ENCODE peak calls at places on chromosome 10, in nine cellular contexts. S is stimulated activated CD8-positive, alpha-beta memory T cell treated with anti-CD3 and anti-CD28 coated beads, Interleukin-12 subunit alpha, Interleukin-12 subunit beta, amount 100 ng/mL, for 1 hour; P is brain microvascular endothelial cell; I is HS-27A; V is putamen; X is NCI-H1436 treated with DMSO at 0.1 percent for 48 hours; W is NCI-H1105; L is HuH-7.5; B is globus pallidus. O is an unnamed sample.

GRCh38 chr10:34758447-34758996 is 56.6 kb downstream of the PARD3 start:
- DNase-seq in I (peak; percentile 59), S (no peak), V (no peak), X (no peak), W (no peak), B (no peak), P (peak; percentile 87), L (no peak), O (no peak)

GRCh38 chr10:69215405-69216176 is 4.5 kb upstream of the HKDC1 start:
- DNase-seq in S (no peak), P (no peak), B (no peak), I (no peak), L (no peak), V (no peak), W (no peak), X (no peak), O (no peak)

GRCh38 chr10:6694447-6695155 is 114.5 kb upstream of the PRKCQ start:
- DNase-seq in B (no peak), V (no peak), W (no peak), X (no peak), S (no peak), P (no peak), I (no peak), L (no peak), O (no peak)

GRCh38 chr10:79069325-79070090 is 742 bp downstream of the ZMIZ1 start:
- DNase-seq in V (peak; percentile 49), P (peak; percentile 20), L (no peak), B (peak; percentile 55), S (no peak), W (no peak), X (no peak), I (no peak), O (peak; percentile 82)

GRCh38 chr10:11678074-11678793 is 63.9 kb upstream of the ECHDC3 start:
- DNase-seq in X (no peak), B (no peak), W (no peak), V (no peak), I (no peak), P (peak; percentile 25), S (no peak), L (no peak), O (peak; percentile 22)

GRCh38 chr10:91120348-91120747 is 100.1 kb upstream of the PCGF5 start:
- DNase-seq in V (no peak), B (no peak), W (no peak), X (no peak), I (no peak), L (no peak), P (no peak), S (no peak), O (no peak)

GRCh38 chr10:17756557-17757208 is 4.7 kb downstream of the TMEM236 start:
- DNase-seq in X (no peak), I (no peak), B (no peak), L (no peak), W (no peak), P (peak; percentile 17), S (no peak), V (no peak), O (no peak)

GRCh38 chr10:114605155-114605797 is 52.8 kb downstream of the ABLIM1 start:
- DNase-seq in I (no peak), W (no peak), B (no peak), X (no peak), P (no peak), S (no peak), L (no peak), V (no peak), O (no peak)

GRCh38 chr10:14648042-14648765 is 126.5 kb downstream of the FAM107B start:
- DNase-seq in I (no peak), W (peak; percentile 74), L (no peak), S (peak; percentile 52), X (peak; percentile 91), B (peak; percentile 77), V (peak; percentile 70), P (peak; percentile 88), O (peak; percentile 66)

GRCh38 chr10:70566515-70567290 is 35.8 kb downstream of the PRF1 start:
- DNase-seq in B (no peak), V (no peak), X (no peak), I (no peak), L (no peak), P (no peak), W (no peak), S (no peak), O (no peak)

GRCh38 chr10:20670569-20670968 is 226.5 kb downstream of the NEBL start:
- DNase-seq in X (no peak), S (no peak), P (no peak), I (no peak), W (no peak), B (no peak), L (no peak), V (no peak), O (no peak)